ENCODE peak calls at places on chromosomes 2 and 18, in five cellular contexts. M is fibroblast of pulmonary artery, B is esophagus squamous epithelium, E is OCI-LY7, O is neural progenitor cell. N is an unnamed sample.

GRCh38 chr2:177584293-177584692 is 191.7 kb downstream of the AGPS start:
- DNase-seq in E (no peak), M (no peak), O (no peak), B (no peak), N (no peak)

GRCh38 chr2:211351998-211352397 is 795.6 kb downstream of the CPS1 start:
- DNase-seq in M (no peak), O (no peak), E (no peak), B (no peak), N (no peak)

GRCh38 chr2:122136071-122136470 is 380.6 kb downstream of the TSN start:
- DNase-seq in B (no peak), O (peak; percentile 47), E (peak; percentile 57), M (peak; percentile 59), N (no peak)

GRCh38 chr2:108938069-108938710 is 50.8 kb downstream of the EDAR start:
- DNase-seq in B (no peak), M (no peak), O (no peak), E (peak; percentile 9), N (no peak)

GRCh38 chr2:195520671-195521155 is 136.3 kb upstream of the SLC39A10 start:
- DNase-seq in B (no peak), O (no peak), E (no peak), M (peak; percentile 83), N (no peak)

GRCh38 chr2:63712748-63713147 is 124.0 kb downstream of the MDH1 start:
- DNase-seq in E (no peak), B (no peak), O (peak; percentile 13), M (no peak), N (no peak)

GRCh38 chr18:22020867-22021370 is 148.5 kb upstream of the GATA6 start:
- DNase-seq in B (no peak), E (no peak), O (no peak), M (no peak), N (no peak)

GRCh38 chr2:239466046-239466754 is 65.4 kb upstream of the HDAC4 start:
- DNase-seq in O (peak; percentile 33), M (no peak), E (no peak), B (no peak), N (no peak)

GRCh38 chr2:175180701-175181103 is 808 bp downstream of the ATP5MC3 start:
- DNase-seq in O (no peak), M (peak; percentile 39), E (peak; percentile 71), B (no peak), N (peak; percentile 29)

GRCh38 chr2:81395746-81396145 is 1091.2 kb upstream of the LRRTM1 start:
- DNase-seq in O (peak; percentile 41), E (no peak), M (no peak), B (no peak), N (no peak)

GRCh38 chr18:21191596-21192307 is 50.3 kb upstream of the GREB1L start:
- DNase-seq in O (peak; percentile 75), B (no peak), M (peak; percentile 67), E (peak; percentile 30), N (no peak)

GRCh38 chr2:218953366-218953954 is 6.0 kb upstream of the CDK5R2 start:
- DNase-seq in E (no peak), O (peak; percentile 16), B (no peak), M (no peak), N (no peak)

GRCh38 chr18:8783335-8783993 is 78.1 kb downstream of the MTCL1 start:
- DNase-seq in E (no peak), O (no peak), B (no peak), M (no peak), N (no peak)

GRCh38 chr18:54296017-54296416 is 26.7 kb downstream of the POLI start:
- DNase-seq in E (no peak), B (no peak), O (peak; percentile 19), M (peak; percentile 46), N (no peak)

GRCh38 chr18:35703043-35703688 is 121.6 kb downstream of the GALNT1 start:
- DNase-seq in O (no peak), M (peak; percentile 6), E (no peak), B (no peak), N (no peak)

GRCh38 chr18:36015629-36016028 is 43.1 kb downstream of the RMP24 start:
- DNase-seq in B (no peak), E (peak; percentile 58), M (no peak), O (no peak), N (no peak)

GRCh38 chr2:33216508-33217182 is 259.8 kb upstream of the RASGRP3 start:
- DNase-seq in E (no peak), B (no peak), O (no peak), M (peak; percentile 47), N (no peak)

GRCh38 chr2:165311949-165312348 is 72.7 kb downstream of the SCN2A start:
- DNase-seq in E (no peak), O (no peak), M (no peak), B (no peak), N (no peak)

GRCh38 chr18:30386624-30387023 is 655.9 kb downstream of the DSC3 start:
- DNase-seq in O (no peak), E (no peak), M (no peak), B (no peak), N (no peak)

DNA sequence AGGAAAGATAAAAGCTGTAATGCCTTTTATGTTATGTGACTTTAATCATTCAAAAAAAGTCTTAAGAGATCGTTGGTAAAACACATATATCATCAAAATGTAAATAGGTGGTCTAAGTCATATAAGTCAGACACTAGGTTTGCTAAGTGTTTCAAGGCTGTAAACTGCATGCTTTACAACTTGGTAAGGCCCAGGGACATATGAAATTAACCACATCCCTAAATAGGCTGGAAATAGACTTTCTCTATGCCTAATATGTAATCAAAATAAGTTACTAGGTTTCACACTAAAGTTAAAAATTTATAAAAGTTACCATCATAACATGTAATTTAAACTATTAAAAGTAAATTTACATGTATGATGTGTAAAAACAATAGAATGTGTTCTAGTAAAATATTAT is 946.3 kb upstream of the LRATD1 start:
- DNase-seq in O (no peak), M (no peak), E (no peak), B (no peak), N (no peak)
- TF ChIP-seq CTCF in O (no peak), M (no peak), E (no peak), B (no peak), N (no peak)

GRCh38 chr18:668263-668662 is 10.8 kb downstream of the TYMS start:
- DNase-seq in O (no peak), E (no peak), B (no peak), M (no peak), N (no peak)

GRCh38 chr18:662197-662596 is 4.7 kb downstream of the TYMS start:
- DNase-seq in O (no peak), M (no peak), E (no peak), B (no peak), N (no peak)

GRCh38 chr18:669077-669476 is 11.6 kb downstream of the TYMS start:
- DNase-seq in M (no peak), B (no peak), E (no peak), O (no peak), N (no peak)

GRCh38 chr18:666628-667027 is 9.2 kb downstream of the TYMS start:
- DNase-seq in M (no peak), E (no peak), B (no peak), O (no peak), N (no peak)

GRCh38 chr18:666177-666576 is 8.7 kb downstream of the TYMS start:
- DNase-seq in M (no peak), B (no peak), O (peak; percentile 18), E (no peak), N (no peak)
- TF ChIP-seq CTCF in M (peak; percentile 18), B (no peak), O (peak; percentile 50), E (peak; percentile 54), N (no peak)

GRCh38 chr18:6367208-6367607 is 47.5 kb downstream of the L3MBTL4 start:
- DNase-seq in E (no peak), M (no peak), O (no peak), B (no peak), N (no peak)

GRCh38 chr18:6373187-6373586 is 41.5 kb downstream of the L3MBTL4 start:
- DNase-seq in E (no peak), O (no peak), M (no peak), B (no peak), N (no peak)

GRCh38 chr18:6368017-6368416 is 46.7 kb downstream of the L3MBTL4 start:
- DNase-seq in E (no peak), O (no peak), B (no peak), M (no peak), N (no peak)

GRCh38 chr18:6370886-6371635 is 43.6 kb downstream of the L3MBTL4 start:
- DNase-seq in B (no peak), E (no peak), O (no peak), M (no peak), N (no peak)

DNA sequence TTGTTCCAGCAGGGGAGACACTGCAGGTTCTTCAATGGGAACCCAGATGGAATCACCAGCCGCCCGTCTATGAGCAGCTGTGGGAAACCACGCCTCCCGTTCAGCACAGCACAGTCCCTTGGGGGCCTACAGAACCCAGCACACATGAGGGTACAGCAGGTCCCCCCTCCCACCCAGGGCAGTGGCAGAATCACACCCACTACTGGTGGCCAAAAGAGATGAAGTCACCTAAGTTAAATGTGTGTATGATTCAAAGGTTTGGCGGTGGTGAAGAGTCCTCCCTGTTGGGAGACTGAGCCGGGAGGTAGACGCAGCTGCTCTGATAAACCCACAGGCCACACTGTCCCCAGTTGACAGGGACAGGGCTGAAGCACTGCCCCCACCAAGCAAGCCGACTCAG is 44.3 kb downstream of the L3MBTL4 start:
- DNase-seq in O (no peak), E (no peak), B (no peak), M (no peak), N (no peak)
- TF ChIP-seq CTCF in O (no peak), E (no peak), B (no peak), M (no peak), N (no peak)

GRCh38 chr2:231781798-231782726 is 980 bp upstream of the PDE6D start:
- DNase-seq in B (no peak), M (peak; percentile 65), O (no peak), E (peak; percentile 60), N (no peak)

GRCh38 chr2:231785822-231786176 is 446 bp upstream of the COPS7B start:
- DNase-seq in B (no peak), E (no peak), M (no peak), O (no peak), N (no peak)

GRCh38 chr2:231786917-231787292 is 660 bp downstream of the COPS7B start:
- DNase-seq in E (no peak), O (no peak), B (no peak), M (no peak), N (no peak)

GRCh38 chr2:231785413-231785812 is 832 bp upstream of the COPS7B start:
- DNase-seq in O (no peak), E (no peak), B (no peak), M (no peak), N (no peak)

GRCh38 chr2:231786177-231786916 is at the start of gene COPS7B:
- DNase-seq in E (peak; percentile 88), B (peak; percentile 31), M (peak; percentile 84), O (peak; percentile 93), N (peak; percentile 78)
- TF ChIP-seq CTCF in E (peak; percentile 81), B (peak; percentile 44), M (peak; percentile 41), O (peak; percentile 74), N (peak; percentile 36)

GRCh38 chr2:26455801-26456700 is 21.9 kb downstream of the OTOF start:
- DNase-seq in B (no peak), O (no peak), E (no peak), M (no peak), N (no peak)
- TF ChIP-seq CTCF in B (no peak), O (no peak), E (no peak), M (no peak), N (no peak)

DNA sequence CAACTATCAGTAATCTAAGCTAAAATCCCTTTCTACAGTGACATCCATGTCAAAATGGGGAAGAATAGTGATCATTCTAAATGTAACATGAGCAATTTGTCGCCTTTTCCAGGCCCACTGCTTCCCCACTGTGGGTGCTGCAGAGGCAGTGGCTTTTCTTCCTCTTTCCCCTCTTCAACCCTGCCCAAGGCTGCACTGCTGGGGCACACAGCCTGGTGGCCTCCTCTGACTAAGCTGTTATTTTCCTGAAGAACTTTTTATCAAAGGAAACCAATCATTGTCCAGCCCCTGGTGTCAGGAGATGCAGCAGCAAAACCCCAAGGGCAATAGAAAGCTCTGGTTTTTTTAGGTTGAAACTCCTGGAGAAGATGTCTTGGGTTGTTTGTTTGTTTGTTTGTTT is 117.6 kb upstream of the KLF7 start:
- DNase-seq in M (peak; percentile 42), E (no peak), O (peak; percentile 13), B (no peak), N (no peak)
- TF ChIP-seq CTCF in M (peak; percentile 32), E (no peak), O (no peak), B (peak; percentile 23), N (no peak)